ENCODE peak calls at places on chromosomes 4 and X, in four cellular contexts. One of them, this sample, is unnamed.

GRCh38 chr4:47686294-47686872 is 151.5 kb downstream of the CORIN start:
- DNase-seq in PC-3: peak
- DNase-seq in cardiac muscle cell: peak
- DNase-seq in fibroblast of mammary gland: peak
- DNase-seq in this sample: peak

GRCh38 chrX:109475174-109475891 is 6.6 kb downstream of the GUCY2F start:
- DNase-seq in PC-3: peak
- DNase-seq in cardiac muscle cell: peak
- DNase-seq in fibroblast of mammary gland: peak
- DNase-seq in this sample: peak

GRCh38 chrX:103919336-103919682 is 43.1 kb upstream of the TMSB15B start:
- DNase-seq in PC-3: peak
- DNase-seq in cardiac muscle cell: peak
- DNase-seq in fibroblast of mammary gland: peak
- DNase-seq in this sample: peak

GRCh38 chr4:155946486-155946885 is 7.2 kb downstream of the CTSO start:
- DNase-seq in PC-3: no peak
- DNase-seq in cardiac muscle cell: no peak
- DNase-seq in fibroblast of mammary gland: no peak
- DNase-seq in this sample: no peak

GRCh38 chr4:105184316-105184988 is 37.8 kb downstream of the TET2 start:
- DNase-seq in PC-3: no peak
- DNase-seq in cardiac muscle cell: no peak
- DNase-seq in fibroblast of mammary gland: no peak
- DNase-seq in this sample: no peak

GRCh38 chrX:53288173-53288572 is 6.8 kb upstream of the IQSEC2 start:
- DNase-seq in PC-3: no peak
- DNase-seq in cardiac muscle cell: peak
- DNase-seq in fibroblast of mammary gland: no peak
- DNase-seq in this sample: no peak

GRCh38 chr4:53586121-53586816 is 5.0 kb downstream of the LNX1 start:
- DNase-seq in PC-3: peak
- DNase-seq in cardiac muscle cell: peak
- DNase-seq in fibroblast of mammary gland: peak
- DNase-seq in this sample: no peak

GRCh38 chr4:184514121-184514988 is 40.0 kb upstream of the IRF2 start:
- DNase-seq in PC-3: peak
- DNase-seq in cardiac muscle cell: peak
- DNase-seq in fibroblast of mammary gland: peak
- DNase-seq in this sample: no peak

GRCh38 chr4:149823770-149824221 is 8.2 kb upstream of the IQCM start:
- DNase-seq in PC-3: peak
- DNase-seq in cardiac muscle cell: peak
- DNase-seq in fibroblast of mammary gland: peak
- DNase-seq in this sample: no peak

GRCh38 chr4:112060212-112060611 is 85.0 kb upstream of the FAM241A start:
- DNase-seq in PC-3: peak
- DNase-seq in cardiac muscle cell: peak
- DNase-seq in fibroblast of mammary gland: peak
- DNase-seq in this sample: peak

GRCh38 chrX:148500428-148501120 is at the start of gene AFF2:
- DNase-seq in PC-3: no peak
- DNase-seq in cardiac muscle cell: peak
- DNase-seq in fibroblast of mammary gland: peak
- DNase-seq in this sample: peak

GRCh38 chr4:71333960-71334951 is 4.6 kb upstream of the SLC4A4 start:
- DNase-seq in PC-3: peak
- DNase-seq in cardiac muscle cell: peak
- DNase-seq in fibroblast of mammary gland: peak
- DNase-seq in this sample: no peak

GRCh38 chr4:123649644-123650356 is 253.2 kb downstream of the SPRY1 start:
- DNase-seq in PC-3: peak
- DNase-seq in cardiac muscle cell: peak
- DNase-seq in fibroblast of mammary gland: peak
- DNase-seq in this sample: peak

GRCh38 chr4:168273838-168274237 is 44.7 kb downstream of the DDX60 start:
- DNase-seq in PC-3: peak
- DNase-seq in cardiac muscle cell: no peak
- DNase-seq in fibroblast of mammary gland: no peak
- DNase-seq in this sample: no peak

GRCh38 chr4:24753519-24753918 is 41.9 kb upstream of the SOD3 start:
- DNase-seq in PC-3: peak
- DNase-seq in cardiac muscle cell: no peak
- DNase-seq in fibroblast of mammary gland: peak
- DNase-seq in this sample: no peak

GRCh38 chrX:10014462-10015373 is 47.6 kb downstream of the CLDN34 start:
- DNase-seq in PC-3: peak
- DNase-seq in cardiac muscle cell: peak
- DNase-seq in fibroblast of mammary gland: peak
- DNase-seq in this sample: peak

GRCh38 chr4:40744218-40744617 is 5.5 kb upstream of the NSUN7 start:
- DNase-seq in PC-3: no peak
- DNase-seq in cardiac muscle cell: no peak
- DNase-seq in fibroblast of mammary gland: no peak
- DNase-seq in this sample: no peak

GRCh38 chr4:105765690-105766407 is 57.3 kb downstream of the GSTCD start:
- DNase-seq in PC-3: peak
- DNase-seq in cardiac muscle cell: peak
- DNase-seq in fibroblast of mammary gland: peak
- DNase-seq in this sample: no peak

GRCh38 chrX:10628906-10629305 is 8.5 kb upstream of the MID1 start:
- DNase-seq in PC-3: peak
- DNase-seq in cardiac muscle cell: no peak
- DNase-seq in fibroblast of mammary gland: no peak
- DNase-seq in this sample: no peak

GRCh38 chr4:80219301-80220025 is 22.2 kb downstream of the PRDM8 start:
- DNase-seq in PC-3: peak
- DNase-seq in cardiac muscle cell: peak
- DNase-seq in fibroblast of mammary gland: peak
- DNase-seq in this sample: no peak

GRCh38 chrX:30364229-30364628 is 55.0 kb upstream of the NR0B1 start:
- DNase-seq in PC-3: no peak
- DNase-seq in cardiac muscle cell: no peak
- DNase-seq in fibroblast of mammary gland: no peak
- DNase-seq in this sample: no peak

GRCh38 chrX:113929004-113929403 is 654.9 kb upstream of the HTR2C start:
- DNase-seq in PC-3: peak
- DNase-seq in cardiac muscle cell: peak
- DNase-seq in fibroblast of mammary gland: peak
- DNase-seq in this sample: peak

GRCh38 chrX:68273887-68274286 is 159.4 kb downstream of the OPHN1 start:
- DNase-seq in PC-3: no peak
- DNase-seq in cardiac muscle cell: peak
- DNase-seq in fibroblast of mammary gland: peak
- DNase-seq in this sample: no peak

GRCh38 chrX:44675364-44676024 is 132.8 kb upstream of the FUNDC1 start:
- DNase-seq in PC-3: peak
- DNase-seq in cardiac muscle cell: peak
- DNase-seq in fibroblast of mammary gland: peak
- DNase-seq in this sample: no peak

GRCh38 chrX:132877954-132878536 is 80.4 kb downstream of the HS6ST2 start:
- DNase-seq in PC-3: no peak
- DNase-seq in cardiac muscle cell: no peak
- DNase-seq in fibroblast of mammary gland: no peak
- DNase-seq in this sample: no peak

GRCh38 chr4:10007436-10007740 is 13.9 kb downstream of the SLC2A9 start:
- DNase-seq in PC-3: no peak
- DNase-seq in cardiac muscle cell: no peak
- DNase-seq in fibroblast of mammary gland: no peak
- DNase-seq in this sample: no peak
- H3K4me3 ChIP-seq in PC-3: peak
- H3K4me3 ChIP-seq in cardiac muscle cell: no peak
- H3K4me3 ChIP-seq in fibroblast of mammary gland: no peak
- H3K4me3 ChIP-seq in this sample: no peak

GRCh38 chr4:139901516-139902327 is 236.1 kb downstream of the MGST2 start:
- DNase-seq in PC-3: peak
- DNase-seq in cardiac muscle cell: no peak
- DNase-seq in fibroblast of mammary gland: peak
- DNase-seq in this sample: no peak

GRCh38 chr4:139899346-139899745 is 233.7 kb downstream of the MGST2 start:
- DNase-seq in PC-3: no peak
- DNase-seq in cardiac muscle cell: no peak
- DNase-seq in fibroblast of mammary gland: no peak
- DNase-seq in this sample: no peak

GRCh38 chr4:139896242-139896752 is 230.7 kb downstream of the MGST2 start:
- DNase-seq in PC-3: no peak
- DNase-seq in cardiac muscle cell: no peak
- DNase-seq in fibroblast of mammary gland: no peak
- DNase-seq in this sample: no peak

GRCh38 chr4:139900964-139901376 is 235.4 kb downstream of the MGST2 start:
- DNase-seq in PC-3: peak
- DNase-seq in cardiac muscle cell: no peak
- DNase-seq in fibroblast of mammary gland: peak
- DNase-seq in this sample: no peak

GRCh38 chr4:139898293-139898692 is 232.7 kb downstream of the MGST2 start:
- DNase-seq in PC-3: no peak
- DNase-seq in cardiac muscle cell: no peak
- DNase-seq in fibroblast of mammary gland: no peak
- DNase-seq in this sample: no peak
- H3K4me3 ChIP-seq in PC-3: no peak
- H3K4me3 ChIP-seq in cardiac muscle cell: no peak
- H3K4me3 ChIP-seq in fibroblast of mammary gland: no peak
- H3K4me3 ChIP-seq in this sample: no peak

GRCh38 chr4:182188622-182189021 is 54.6 kb upstream of the TENM3 start:
- DNase-seq in PC-3: no peak
- DNase-seq in cardiac muscle cell: peak
- DNase-seq in fibroblast of mammary gland: peak
- DNase-seq in this sample: no peak
- H3K4me3 ChIP-seq in PC-3: no peak
- H3K4me3 ChIP-seq in cardiac muscle cell: no peak
- H3K4me3 ChIP-seq in fibroblast of mammary gland: no peak
- H3K4me3 ChIP-seq in this sample: no peak

DNA sequence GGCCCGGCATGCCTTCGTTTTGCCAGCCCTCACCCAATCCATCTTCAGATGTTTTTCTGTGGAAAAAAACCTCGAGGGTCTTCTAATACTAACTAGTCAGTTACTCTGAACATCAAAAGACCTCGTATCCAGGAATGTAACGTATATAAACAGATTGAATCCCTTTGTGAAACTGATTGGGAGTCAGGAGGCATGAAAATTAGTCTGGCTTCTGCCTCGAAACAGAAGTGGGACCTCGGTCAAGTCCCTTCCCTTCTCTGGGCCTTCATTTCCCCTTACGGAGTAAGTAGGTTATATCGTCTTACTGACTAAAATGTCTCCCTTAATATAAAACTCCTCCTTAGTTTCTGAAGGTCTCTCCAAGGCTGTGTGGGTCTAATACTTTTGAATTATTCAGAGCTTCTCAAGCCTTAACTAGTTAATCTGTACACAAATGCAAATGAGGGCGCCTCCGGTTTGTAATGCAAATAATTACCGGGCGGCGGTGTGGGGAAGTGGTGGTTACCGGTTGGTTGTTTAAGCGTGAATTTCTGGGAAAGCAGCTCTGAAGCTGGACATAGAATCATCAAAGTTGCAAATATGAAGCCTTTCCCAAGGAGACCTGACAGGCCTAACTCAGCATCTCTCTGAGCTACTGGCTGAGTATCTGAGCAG is 11.4 kb upstream of the NKRF start:
- DNase-seq in PC-3: no peak
- DNase-seq in cardiac muscle cell: no peak
- DNase-seq in fibroblast of mammary gland: no peak
- DNase-seq in this sample: no peak
- H3K4me3 ChIP-seq in PC-3: no peak
- H3K4me3 ChIP-seq in cardiac muscle cell: no peak
- H3K4me3 ChIP-seq in fibroblast of mammary gland: no peak
- H3K4me3 ChIP-seq in this sample: no peak

GRCh38 chrX:93673056-93673868 is at the start of gene NAP1L3:
- DNase-seq in PC-3: peak
- DNase-seq in cardiac muscle cell: peak
- DNase-seq in fibroblast of mammary gland: peak
- DNase-seq in this sample: no peak
- H3K4me3 ChIP-seq in PC-3: peak
- H3K4me3 ChIP-seq in cardiac muscle cell: peak
- H3K4me3 ChIP-seq in fibroblast of mammary gland: peak
- H3K4me3 ChIP-seq in this sample: peak

DNA sequence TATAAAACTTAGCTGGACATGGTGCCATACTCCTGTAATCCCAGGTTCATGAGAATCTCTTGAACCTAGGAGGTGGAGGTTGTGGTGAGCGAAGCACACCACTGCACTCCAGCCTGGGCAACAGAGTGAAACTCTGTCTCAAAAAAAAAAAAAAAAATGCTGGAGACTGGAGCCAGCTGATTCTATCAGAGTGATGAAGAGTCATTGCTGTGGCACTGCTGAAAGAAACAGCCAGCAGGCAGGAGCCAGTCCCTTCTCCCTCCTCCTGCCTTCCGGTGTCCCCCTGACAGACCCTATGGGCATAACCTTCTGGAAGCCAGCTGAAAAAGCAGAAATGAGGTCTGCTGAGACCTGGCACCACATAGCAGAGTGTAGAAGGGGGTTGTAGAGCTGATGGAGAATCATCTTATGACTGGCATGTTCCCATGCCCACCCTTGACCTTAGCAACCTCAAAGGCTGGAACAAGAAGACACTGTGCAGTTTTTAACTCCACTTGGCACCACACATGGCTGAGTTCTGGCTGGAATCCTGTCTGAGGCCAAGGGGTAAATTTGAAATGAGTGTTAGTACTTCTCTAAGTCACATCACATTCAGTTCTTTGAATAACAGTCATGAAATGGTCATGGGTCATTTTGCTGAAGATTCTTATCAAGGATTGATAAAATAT is 2.6 kb upstream of the SPINK2 start:
- DNase-seq in PC-3: no peak
- DNase-seq in cardiac muscle cell: no peak
- DNase-seq in fibroblast of mammary gland: no peak
- DNase-seq in this sample: no peak
- H3K4me3 ChIP-seq in PC-3: no peak
- H3K4me3 ChIP-seq in cardiac muscle cell: no peak
- H3K4me3 ChIP-seq in fibroblast of mammary gland: no peak
- H3K4me3 ChIP-seq in this sample: no peak

GRCh38 chrX:101485212-101486064 is at the start of gene ARMCX4:
- DNase-seq in PC-3: no peak
- DNase-seq in cardiac muscle cell: peak
- DNase-seq in fibroblast of mammary gland: peak
- DNase-seq in this sample: peak
- H3K4me3 ChIP-seq in PC-3: no peak
- H3K4me3 ChIP-seq in cardiac muscle cell: peak
- H3K4me3 ChIP-seq in fibroblast of mammary gland: peak
- H3K4me3 ChIP-seq in this sample: peak

GRCh38 chr4:57854748-57855147 is 744.6 kb upstream of the IGFBP7 start:
- DNase-seq in PC-3: no peak
- DNase-seq in cardiac muscle cell: peak
- DNase-seq in fibroblast of mammary gland: no peak
- DNase-seq in this sample: no peak
- H3K4me3 ChIP-seq in PC-3: peak
- H3K4me3 ChIP-seq in cardiac muscle cell: no peak
- H3K4me3 ChIP-seq in fibroblast of mammary gland: no peak
- H3K4me3 ChIP-seq in this sample: no peak

GRCh38 chrX:66015906-66016689 is 23.8 kb downstream of the VSIG4 start:
- DNase-seq in PC-3: no peak
- DNase-seq in cardiac muscle cell: no peak
- DNase-seq in fibroblast of mammary gland: no peak
- DNase-seq in this sample: no peak
- H3K4me3 ChIP-seq in PC-3: no peak
- H3K4me3 ChIP-seq in cardiac muscle cell: no peak
- H3K4me3 ChIP-seq in fibroblast of mammary gland: no peak
- H3K4me3 ChIP-seq in this sample: no peak

GRCh38 chrX:153782871-153783270 is 2.0 kb downstream of the SRPK3 start:
- DNase-seq in PC-3: no peak
- DNase-seq in cardiac muscle cell: no peak
- DNase-seq in fibroblast of mammary gland: no peak
- DNase-seq in this sample: no peak
- H3K4me3 ChIP-seq in PC-3: no peak
- H3K4me3 ChIP-seq in cardiac muscle cell: no peak
- H3K4me3 ChIP-seq in fibroblast of mammary gland: no peak
- H3K4me3 ChIP-seq in this sample: no peak

This sample was measured in WERI-Rb-1.